ENCODE peak calls at places on chromosomes 1 and 21, in six cellular contexts. B is OCI-LY7, J is astrocyte of the spinal cord, L is heart right ventricle, T is neuronal stem cell, V is skeletal muscle cell. N is an unnamed sample.

GRCh38 chr1:19066874-19067186 is 110.4 kb upstream of the IFFO2 start:
- DNase-seq in L (no peak), T (peak; percentile 8), V (no peak), B (no peak), J (no peak), N (no peak)

GRCh38 chr21:42215942-42216725 is 2.8 kb upstream of the ABCG1 start:
- DNase-seq in B (no peak), V (no peak), T (no peak), L (no peak), J (no peak), N (no peak)

GRCh38 chr1:208004851-208005250 is 93.9 kb upstream of the CD34 start:
- DNase-seq in L (no peak), V (peak; percentile 62), J (peak; percentile 27), T (no peak), B (no peak), N (peak; percentile 63)

GRCh38 chr1:151108331-151108730 is 37.8 kb downstream of the GABPB2 start:
- DNase-seq in B (no peak), J (no peak), L (no peak), T (no peak), V (no peak), N (no peak)

GRCh38 chr21:15034126-15034848 is 30.5 kb downstream of the NRIP1 start:
- DNase-seq in L (no peak), T (no peak), V (no peak), J (peak; percentile 76), B (no peak), N (no peak)

GRCh38 chr1:40532844-40533424 is 1.5 kb downstream of the ZNF684 start:
- DNase-seq in T (peak; percentile 23), J (peak; percentile 49), V (peak; percentile 4), L (peak; percentile 5), B (peak; percentile 80), N (no peak)

GRCh38 chr21:44975720-44976555 is 36.1 kb downstream of the SLX9 start:
- DNase-seq in L (no peak), B (no peak), V (no peak), T (no peak), J (no peak), N (no peak)

GRCh38 chr1:240350910-240351331 is 259.2 kb downstream of the FMN2 start:
- DNase-seq in T (no peak), B (no peak), L (no peak), J (peak; percentile 91), V (peak; percentile 58), N (no peak)

GRCh38 chr1:5914676-5915285 is 77.4 kb downstream of the NPHP4 start:
- DNase-seq in V (no peak), T (no peak), L (no peak), B (no peak), J (no peak), N (no peak)

GRCh38 chr1:14600405-14601150 is 2.1 kb downstream of the KAZN start:
- DNase-seq in L (no peak), B (no peak), T (no peak), J (no peak), V (no peak), N (no peak)

GRCh38 chr21:43001316-43001715 is 27.0 kb downstream of the PKNOX1 start:
- DNase-seq in V (no peak), B (no peak), L (no peak), T (no peak), J (no peak), N (no peak)

GRCh38 chr21:15495965-15496364 is 233.8 kb upstream of the USP25 start:
- DNase-seq in J (peak; percentile 23), B (no peak), L (no peak), T (no peak), V (peak; percentile 69), N (no peak)

GRCh38 chr1:183918589-183918988 is 113.7 kb downstream of the RGL1 start:
- DNase-seq in J (no peak), T (no peak), V (no peak), L (no peak), B (no peak), N (no peak)

GRCh38 chr1:160156361-160156760 is 5.0 kb downstream of the ATP1A4 start:
- DNase-seq in L (no peak), J (no peak), V (no peak), T (no peak), B (no peak), N (no peak)

GRCh38 chr1:178262101-178262500 is 168.2 kb downstream of the RASAL2 start:
- DNase-seq in L (no peak), B (no peak), J (peak; percentile 80), V (no peak), T (peak; percentile 61), N (no peak)

GRCh38 chr1:204288061-204288588 is 71.6 kb downstream of the PLEKHA6 start:
- DNase-seq in B (no peak), T (no peak), V (no peak), L (peak; percentile 75), J (no peak), N (no peak)

GRCh38 chr1:27301582-27302199 is 20.3 kb upstream of the TMEM222 start:
- DNase-seq in J (no peak), B (no peak), T (no peak), L (no peak), V (no peak), N (no peak)

GRCh38 chr1:64484651-64485050 is 14.7 kb downstream of the CACHD1 start:
- DNase-seq in J (no peak), T (no peak), B (no peak), V (no peak), L (no peak), N (no peak)

DNA sequence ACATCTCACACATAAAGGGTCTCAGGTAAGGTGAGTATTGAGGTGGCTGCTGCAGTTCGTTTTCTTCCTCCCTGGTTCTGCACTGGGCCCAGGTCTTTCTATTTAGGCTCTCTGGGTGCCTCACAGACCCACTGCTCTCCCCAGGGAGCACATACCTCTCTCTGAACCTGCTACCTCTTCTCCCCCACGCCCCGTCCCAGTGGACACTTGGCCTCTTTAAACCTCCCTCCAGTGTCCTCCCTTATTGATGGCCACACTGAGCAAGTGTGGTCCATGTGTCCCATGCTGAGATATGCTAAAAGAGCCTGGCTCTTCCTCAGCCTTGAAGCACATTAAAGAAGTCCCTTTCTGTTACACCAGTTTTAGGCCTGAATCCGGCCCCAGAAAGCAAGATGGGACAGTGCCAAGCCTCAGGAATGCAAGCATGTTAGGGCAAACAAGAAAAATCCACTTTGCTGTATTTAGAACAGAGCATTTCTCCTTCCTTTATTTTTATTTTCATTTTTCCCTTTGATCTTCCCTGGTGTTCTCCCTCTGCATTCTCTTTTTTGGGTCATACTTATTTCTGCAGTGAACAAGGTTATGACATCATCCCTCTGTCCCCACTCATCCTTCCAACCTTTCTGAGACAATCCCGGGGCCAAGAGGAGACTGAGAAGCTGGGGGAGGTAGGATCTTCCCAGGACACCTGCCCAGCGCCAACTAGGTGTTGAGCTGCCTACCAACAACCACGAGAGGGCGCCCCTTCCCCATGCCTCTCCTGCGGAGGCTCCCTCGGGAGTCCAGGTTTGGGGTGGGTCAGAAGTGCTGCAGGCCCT is 5.0 kb upstream of the CHI3L2 start:
- DNase-seq in T (peak; percentile 71), B (peak; percentile 89), J (peak; percentile 61), L (peak; percentile 66), V (no peak), N (no peak)
- H3K4me3 ChIP-seq in T (no peak overlapping the region), B (peak overlapping the region; percentile 53), J (no peak overlapping the region), L (no peak overlapping the region), V (no peak overlapping the region), N (no peak overlapping the region)

GRCh38 chr1:83055391-83056170 is 943.4 kb downstream of the TTLL7 start:
- DNase-seq in L (no peak), T (no peak), B (no peak), J (no peak), V (no peak), N (no peak)
- H3K4me3 ChIP-seq in L (no peak overlapping the region), T (no peak overlapping the region), B (no peak overlapping the region), J (no peak overlapping the region), V (no peak overlapping the region), N (no peak overlapping the region)

GRCh38 chr1:66932291-66932690 is 7.5 kb downstream of the MIER1 start:
- DNase-seq in B (no peak), T (no peak), V (no peak), J (no peak), L (no peak), N (no peak)

GRCh38 chr1:66929999-66930822 is 5.4 kb downstream of the MIER1 start:
- DNase-seq in B (peak; percentile 96), J (peak; percentile 95), L (peak; percentile 95), T (peak; percentile 95), V (peak; percentile 78), N (peak; percentile 98)

GRCh38 chr1:66930823-66931174 is 6.0 kb downstream of the MIER1 start:
- DNase-seq in T (no peak), V (no peak), B (no peak), J (no peak), L (no peak), N (no peak)

GRCh38 chr1:66929691-66929998 is 4.9 kb downstream of the MIER1 start:
- DNase-seq in J (no peak), T (no peak), L (no peak), V (no peak), B (no peak), N (no peak)

GRCh38 chr1:66931548-66932124 is 6.8 kb downstream of the MIER1 start:
- DNase-seq in J (no peak), T (no peak), L (no peak), B (peak; percentile 36), V (no peak), N (no peak)
- H3K4me3 ChIP-seq in J (peak overlapping the region; percentile 81), T (no peak overlapping the region), L (peak overlapping the region; percentile 79), B (peak overlapping the region; percentile 98), V (peak overlapping the region; percentile 86), N (peak overlapping the region; percentile 97)

DNA sequence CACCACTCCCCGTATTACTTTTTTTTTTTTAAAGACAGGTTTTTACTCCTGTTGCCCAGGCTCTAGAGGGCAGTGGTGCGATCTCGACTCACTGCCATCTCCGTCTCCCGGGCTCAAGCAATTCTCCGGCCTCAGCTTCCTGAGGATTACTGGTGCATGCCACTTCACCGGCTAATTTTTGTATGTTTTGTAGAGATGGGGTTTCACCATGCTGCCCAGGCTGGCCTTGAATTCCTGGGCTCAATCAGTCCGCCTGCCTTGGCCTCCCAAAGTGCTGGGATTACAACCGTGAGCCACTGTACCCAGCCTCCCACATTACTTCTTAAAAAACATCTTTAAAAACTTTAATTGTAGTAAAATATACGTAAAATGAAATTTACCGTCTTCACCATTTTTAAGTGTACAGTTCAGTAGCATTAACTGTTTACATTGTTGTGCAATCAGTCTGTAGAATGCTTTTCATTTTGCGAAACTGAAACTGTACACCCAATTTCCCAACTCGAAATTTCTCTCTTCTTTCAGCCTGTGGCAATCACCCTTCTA is 77.0 kb downstream of the ZMYM4 start:
- DNase-seq in T (no peak), B (no peak), J (no peak), V (peak; percentile 9), L (no peak), N (no peak)
- H3K4me3 ChIP-seq in T (no peak overlapping the region), B (no peak overlapping the region), J (no peak overlapping the region), V (no peak overlapping the region), L (no peak overlapping the region), N (no peak overlapping the region)